ENCODE peak calls at places on chromosomes 12 and 14, in five cellular contexts. One of them, this sample, is unnamed.

GRCh38 chr12:132178801-132179401 is 34.6 kb downstream of the NOC4L start:
- DNase-seq in mammary epithelial cell: no peak
- DNase-seq in CD4-positive, CD25-positive, alpha-beta regulatory T cell: peak
- DNase-seq in AG10803: no peak
- DNase-seq in stimulated activated CD8-positive, alpha-beta memory T cell treated with anti-CD3 and anti-CD28 coated beads, Interleukin-15, amount 100 ng/mL, for 4 hours: no peak
- DNase-seq in this sample: no peak

GRCh38 chr14:76769636-76770292 is 8.5 kb downstream of the VASH1 start:
- DNase-seq in AG10803: no peak
- DNase-seq in CD4-positive, CD25-positive, alpha-beta regulatory T cell: no peak
- DNase-seq in mammary epithelial cell: no peak
- DNase-seq in stimulated activated CD8-positive, alpha-beta memory T cell treated with anti-CD3 and anti-CD28 coated beads, Interleukin-15, amount 100 ng/mL, for 4 hours: no peak
- DNase-seq in this sample: no peak

GRCh38 chr12:33180921-33181320 is 258.7 kb downstream of the SYT10 start:
- DNase-seq in AG10803: no peak
- DNase-seq in CD4-positive, CD25-positive, alpha-beta regulatory T cell: no peak
- DNase-seq in mammary epithelial cell: peak
- DNase-seq in stimulated activated CD8-positive, alpha-beta memory T cell treated with anti-CD3 and anti-CD28 coated beads, Interleukin-15, amount 100 ng/mL, for 4 hours: no peak
- DNase-seq in this sample: no peak

GRCh38 chr12:107353312-107353711 is 260.0 kb upstream of the CRY1 start:
- DNase-seq in AG10803: no peak
- DNase-seq in stimulated activated CD8-positive, alpha-beta memory T cell treated with anti-CD3 and anti-CD28 coated beads, Interleukin-15, amount 100 ng/mL, for 4 hours: no peak
- DNase-seq in mammary epithelial cell: no peak
- DNase-seq in CD4-positive, CD25-positive, alpha-beta regulatory T cell: no peak
- DNase-seq in this sample: no peak

GRCh38 chr12:24839268-24839791 is 109.6 kb downstream of the BCAT1 start:
- DNase-seq in AG10803: peak
- DNase-seq in CD4-positive, CD25-positive, alpha-beta regulatory T cell: no peak
- DNase-seq in stimulated activated CD8-positive, alpha-beta memory T cell treated with anti-CD3 and anti-CD28 coated beads, Interleukin-15, amount 100 ng/mL, for 4 hours: no peak
- DNase-seq in mammary epithelial cell: no peak
- DNase-seq in this sample: no peak

GRCh38 chr14:21647380-21647779 is 6.3 kb upstream of the OR4E2 start:
- DNase-seq in CD4-positive, CD25-positive, alpha-beta regulatory T cell: no peak
- DNase-seq in stimulated activated CD8-positive, alpha-beta memory T cell treated with anti-CD3 and anti-CD28 coated beads, Interleukin-15, amount 100 ng/mL, for 4 hours: no peak
- DNase-seq in mammary epithelial cell: no peak
- DNase-seq in AG10803: no peak
- DNase-seq in this sample: no peak

GRCh38 chr12:98379106-98379505 is 136.3 kb upstream of the TMPO start:
- DNase-seq in mammary epithelial cell: no peak
- DNase-seq in stimulated activated CD8-positive, alpha-beta memory T cell treated with anti-CD3 and anti-CD28 coated beads, Interleukin-15, amount 100 ng/mL, for 4 hours: no peak
- DNase-seq in CD4-positive, CD25-positive, alpha-beta regulatory T cell: no peak
- DNase-seq in AG10803: no peak
- DNase-seq in this sample: no peak

GRCh38 chr12:85057370-85057963 is 21.3 kb downstream of the LRRIQ1 start:
- DNase-seq in AG10803: peak
- DNase-seq in mammary epithelial cell: peak
- DNase-seq in stimulated activated CD8-positive, alpha-beta memory T cell treated with anti-CD3 and anti-CD28 coated beads, Interleukin-15, amount 100 ng/mL, for 4 hours: no peak
- DNase-seq in CD4-positive, CD25-positive, alpha-beta regulatory T cell: no peak
- DNase-seq in this sample: no peak

GRCh38 chr12:121003650-121004049 is 12.6 kb downstream of the C12orf43 start:
- DNase-seq in CD4-positive, CD25-positive, alpha-beta regulatory T cell: no peak
- DNase-seq in stimulated activated CD8-positive, alpha-beta memory T cell treated with anti-CD3 and anti-CD28 coated beads, Interleukin-15, amount 100 ng/mL, for 4 hours: no peak
- DNase-seq in mammary epithelial cell: no peak
- DNase-seq in AG10803: no peak
- DNase-seq in this sample: no peak

GRCh38 chr12:65853489-65854157 is 29.3 kb downstream of the HMGA2 start:
- DNase-seq in CD4-positive, CD25-positive, alpha-beta regulatory T cell: no peak
- DNase-seq in mammary epithelial cell: no peak
- DNase-seq in AG10803: peak
- DNase-seq in stimulated activated CD8-positive, alpha-beta memory T cell treated with anti-CD3 and anti-CD28 coated beads, Interleukin-15, amount 100 ng/mL, for 4 hours: no peak
- DNase-seq in this sample: no peak

GRCh38 chr12:97575792-97576191 is 113.2 kb downstream of the RMST start:
- DNase-seq in AG10803: no peak
- DNase-seq in CD4-positive, CD25-positive, alpha-beta regulatory T cell: no peak
- DNase-seq in stimulated activated CD8-positive, alpha-beta memory T cell treated with anti-CD3 and anti-CD28 coated beads, Interleukin-15, amount 100 ng/mL, for 4 hours: no peak
- DNase-seq in mammary epithelial cell: peak
- DNase-seq in this sample: no peak

GRCh38 chr14:96445844-96446710 is 54.1 kb downstream of the AK7 start:
- DNase-seq in AG10803: no peak
- DNase-seq in stimulated activated CD8-positive, alpha-beta memory T cell treated with anti-CD3 and anti-CD28 coated beads, Interleukin-15, amount 100 ng/mL, for 4 hours: no peak
- DNase-seq in CD4-positive, CD25-positive, alpha-beta regulatory T cell: no peak
- DNase-seq in mammary epithelial cell: no peak
- DNase-seq in this sample: no peak

GRCh38 chr12:19461986-19462385 is 22.7 kb downstream of the AEBP2 start:
- DNase-seq in mammary epithelial cell: no peak
- DNase-seq in CD4-positive, CD25-positive, alpha-beta regulatory T cell: no peak
- DNase-seq in AG10803: no peak
- DNase-seq in stimulated activated CD8-positive, alpha-beta memory T cell treated with anti-CD3 and anti-CD28 coated beads, Interleukin-15, amount 100 ng/mL, for 4 hours: no peak
- DNase-seq in this sample: no peak

GRCh38 chr14:79745046-79745445 is 466.3 kb downstream of the DIO2 start:
- DNase-seq in stimulated activated CD8-positive, alpha-beta memory T cell treated with anti-CD3 and anti-CD28 coated beads, Interleukin-15, amount 100 ng/mL, for 4 hours: no peak
- DNase-seq in mammary epithelial cell: no peak
- DNase-seq in CD4-positive, CD25-positive, alpha-beta regulatory T cell: no peak
- DNase-seq in AG10803: no peak
- DNase-seq in this sample: no peak

GRCh38 chr14:92686411-92686762 is 62.0 kb downstream of the LGMN start:
- DNase-seq in AG10803: no peak
- DNase-seq in stimulated activated CD8-positive, alpha-beta memory T cell treated with anti-CD3 and anti-CD28 coated beads, Interleukin-15, amount 100 ng/mL, for 4 hours: no peak
- DNase-seq in mammary epithelial cell: no peak
- DNase-seq in CD4-positive, CD25-positive, alpha-beta regulatory T cell: no peak
- DNase-seq in this sample: no peak

GRCh38 chr12:131844140-131844539 is 15.9 kb downstream of the MMP17 start:
- DNase-seq in CD4-positive, CD25-positive, alpha-beta regulatory T cell: no peak
- DNase-seq in mammary epithelial cell: no peak
- DNase-seq in AG10803: no peak
- DNase-seq in stimulated activated CD8-positive, alpha-beta memory T cell treated with anti-CD3 and anti-CD28 coated beads, Interleukin-15, amount 100 ng/mL, for 4 hours: no peak
- DNase-seq in this sample: no peak

GRCh38 chr12:116954700-116955381 is 44.1 kb downstream of the FBXW8 start:
- DNase-seq in mammary epithelial cell: no peak
- DNase-seq in stimulated activated CD8-positive, alpha-beta memory T cell treated with anti-CD3 and anti-CD28 coated beads, Interleukin-15, amount 100 ng/mL, for 4 hours: no peak
- DNase-seq in CD4-positive, CD25-positive, alpha-beta regulatory T cell: no peak
- DNase-seq in AG10803: no peak
- DNase-seq in this sample: no peak

GRCh38 chr14:61575751-61576150 is 119.6 kb upstream of the HIF1A start:
- DNase-seq in AG10803: peak
- DNase-seq in stimulated activated CD8-positive, alpha-beta memory T cell treated with anti-CD3 and anti-CD28 coated beads, Interleukin-15, amount 100 ng/mL, for 4 hours: no peak
- DNase-seq in mammary epithelial cell: no peak
- DNase-seq in CD4-positive, CD25-positive, alpha-beta regulatory T cell: no peak
- DNase-seq in this sample: no peak

GRCh38 chr12:10802587-10802986 is at the start of gene TAS2R7:
- DNase-seq in CD4-positive, CD25-positive, alpha-beta regulatory T cell: no peak
- DNase-seq in mammary epithelial cell: no peak
- DNase-seq in stimulated activated CD8-positive, alpha-beta memory T cell treated with anti-CD3 and anti-CD28 coated beads, Interleukin-15, amount 100 ng/mL, for 4 hours: no peak
- DNase-seq in AG10803: no peak
- DNase-seq in this sample: no peak

GRCh38 chr14:31902002-31902401 is 175.1 kb upstream of the ARHGAP5 start:
- DNase-seq in CD4-positive, CD25-positive, alpha-beta regulatory T cell: no peak
- DNase-seq in AG10803: no peak
- DNase-seq in stimulated activated CD8-positive, alpha-beta memory T cell treated with anti-CD3 and anti-CD28 coated beads, Interleukin-15, amount 100 ng/mL, for 4 hours: no peak
- DNase-seq in mammary epithelial cell: peak
- DNase-seq in this sample: no peak

GRCh38 chr12:19847294-19848059 is 408.2 kb downstream of the AEBP2 start:
- DNase-seq in stimulated activated CD8-positive, alpha-beta memory T cell treated with anti-CD3 and anti-CD28 coated beads, Interleukin-15, amount 100 ng/mL, for 4 hours: no peak
- DNase-seq in AG10803: peak
- DNase-seq in mammary epithelial cell: no peak
- DNase-seq in CD4-positive, CD25-positive, alpha-beta regulatory T cell: no peak
- DNase-seq in this sample: no peak

GRCh38 chr12:125376422-125376821 is 311.2 kb downstream of the AACS start:
- DNase-seq in mammary epithelial cell: no peak
- DNase-seq in AG10803: no peak
- DNase-seq in CD4-positive, CD25-positive, alpha-beta regulatory T cell: no peak
- DNase-seq in stimulated activated CD8-positive, alpha-beta memory T cell treated with anti-CD3 and anti-CD28 coated beads, Interleukin-15, amount 100 ng/mL, for 4 hours: no peak
- DNase-seq in this sample: no peak

GRCh38 chr12:65824314-65824563 is at the start of gene HMGA2:
- DNase-seq in AG10803: peak
- DNase-seq in mammary epithelial cell: no peak
- DNase-seq in CD4-positive, CD25-positive, alpha-beta regulatory T cell: no peak
- DNase-seq in stimulated activated CD8-positive, alpha-beta memory T cell treated with anti-CD3 and anti-CD28 coated beads, Interleukin-15, amount 100 ng/mL, for 4 hours: no peak
- DNase-seq in this sample: no peak

GRCh38 chr12:27018071-27018470 is 3.9 kb upstream of the TM7SF3 start:
- DNase-seq in stimulated activated CD8-positive, alpha-beta memory T cell treated with anti-CD3 and anti-CD28 coated beads, Interleukin-15, amount 100 ng/mL, for 4 hours: no peak
- DNase-seq in mammary epithelial cell: no peak
- DNase-seq in AG10803: no peak
- DNase-seq in CD4-positive, CD25-positive, alpha-beta regulatory T cell: no peak
- DNase-seq in this sample: no peak

GRCh38 chr12:117347588-117347987 is 13.8 kb downstream of the NOS1 start:
- DNase-seq in CD4-positive, CD25-positive, alpha-beta regulatory T cell: no peak
- DNase-seq in mammary epithelial cell: no peak
- DNase-seq in AG10803: no peak
- DNase-seq in stimulated activated CD8-positive, alpha-beta memory T cell treated with anti-CD3 and anti-CD28 coated beads, Interleukin-15, amount 100 ng/mL, for 4 hours: no peak
- DNase-seq in this sample: no peak

GRCh38 chr14:34018564-34019244 is 67.8 kb upstream of the EGLN3 start:
- DNase-seq in stimulated activated CD8-positive, alpha-beta memory T cell treated with anti-CD3 and anti-CD28 coated beads, Interleukin-15, amount 100 ng/mL, for 4 hours: no peak
- DNase-seq in AG10803: no peak
- DNase-seq in CD4-positive, CD25-positive, alpha-beta regulatory T cell: no peak
- DNase-seq in mammary epithelial cell: no peak
- DNase-seq in this sample: no peak

GRCh38 chr14:102659797-102660196 is 67.3 kb downstream of the RCOR1 start:
- DNase-seq in AG10803: peak
- DNase-seq in mammary epithelial cell: peak
- DNase-seq in stimulated activated CD8-positive, alpha-beta memory T cell treated with anti-CD3 and anti-CD28 coated beads, Interleukin-15, amount 100 ng/mL, for 4 hours: no peak
- DNase-seq in CD4-positive, CD25-positive, alpha-beta regulatory T cell: no peak
- DNase-seq in this sample: no peak

GRCh38 chr14:101027966-101028365 is 124.4 kb upstream of the RTL1 start:
- DNase-seq in mammary epithelial cell: no peak
- DNase-seq in AG10803: no peak
- DNase-seq in CD4-positive, CD25-positive, alpha-beta regulatory T cell: no peak
- DNase-seq in stimulated activated CD8-positive, alpha-beta memory T cell treated with anti-CD3 and anti-CD28 coated beads, Interleukin-15, amount 100 ng/mL, for 4 hours: no peak
- DNase-seq in this sample: no peak

GRCh38 chr12:130053641-130054040 is 108.6 kb upstream of the FZD10 start:
- DNase-seq in CD4-positive, CD25-positive, alpha-beta regulatory T cell: no peak
- DNase-seq in stimulated activated CD8-positive, alpha-beta memory T cell treated with anti-CD3 and anti-CD28 coated beads, Interleukin-15, amount 100 ng/mL, for 4 hours: no peak
- DNase-seq in AG10803: no peak
- DNase-seq in mammary epithelial cell: no peak
- DNase-seq in this sample: peak

GRCh38 chr14:89428556-89429196 is 11.6 kb upstream of the FOXN3 start:
- DNase-seq in mammary epithelial cell: peak
- DNase-seq in CD4-positive, CD25-positive, alpha-beta regulatory T cell: no peak
- DNase-seq in stimulated activated CD8-positive, alpha-beta memory T cell treated with anti-CD3 and anti-CD28 coated beads, Interleukin-15, amount 100 ng/mL, for 4 hours: no peak
- DNase-seq in AG10803: peak
- DNase-seq in this sample: no peak

This sample was measured in hippocampal formation.